ENCODE peak calls at places on chromosome 11, in five cellular contexts. H, P, O, X and Y are unnamed samples.

GRCh38 chr11:1942541-1943260 is 4.4 kb upstream of the MRPL23 start:
- DNase-seq in P (no peak), H (peak), O (peak), X (no peak), Y (no peak)

GRCh38 chr11:113316251-113316650 is 1.9 kb downstream of the TTC12 start:
- DNase-seq in O (no peak), P (peak), X (no peak), H (no peak), Y (no peak)

GRCh38 chr11:19920982-19921381 is 208.3 kb downstream of the NAV2 start:
- DNase-seq in H (no peak), P (no peak), X (no peak), O (no peak), Y (no peak)

GRCh38 chr11:126884192-126884973 is 116.2 kb downstream of the KIRREL3 start:
- DNase-seq in O (no peak), P (no peak), H (no peak), X (no peak), Y (no peak)

GRCh38 chr11:1531418-1531817 is 40.7 kb downstream of the DUSP8 start:
- DNase-seq in X (no peak), O (no peak), H (no peak), P (peak), Y (no peak)

GRCh38 chr11:58905141-58905715 is 34.1 kb upstream of the GLYATL1 start:
- DNase-seq in O (peak), P (peak), X (peak), H (no peak), Y (no peak)

GRCh38 chr11:86741489-86742435 is 58.6 kb upstream of the PRSS23 start:
- DNase-seq in X (peak), H (no peak), P (peak), O (no peak), Y (no peak)

GRCh38 chr11:69567951-69568808 is 72.8 kb upstream of the CCND1 start:
- DNase-seq in P (peak), H (no peak), X (no peak), O (no peak), Y (no peak)

GRCh38 chr11:83019888-83020579 is 51.7 kb downstream of the RAB30 start:
- DNase-seq in X (no peak), P (peak), H (no peak), O (no peak), Y (no peak)

GRCh38 chr11:110777765-110778164 is 65.5 kb upstream of the ARHGAP20 start:
- DNase-seq in O (no peak), X (peak), P (peak), H (no peak), Y (no peak)

GRCh38 chr11:22432331-22433065 is 94.3 kb downstream of the SLC17A6 start:
- DNase-seq in H (peak), P (no peak), O (no peak), X (peak), Y (no peak)

GRCh38 chr11:103529217-103529684 is 420.0 kb downstream of the DYNC2H1 start:
- DNase-seq in X (peak), P (peak), O (no peak), H (no peak), Y (no peak)

GRCh38 chr11:76850815-76851214 is 9.9 kb upstream of the ACER3 start:
- DNase-seq in O (no peak), X (peak), H (no peak), P (no peak), Y (no peak)

GRCh38 chr11:26780686-26781085 is 58.8 kb upstream of the SLC5A12 start:
- DNase-seq in X (peak), H (no peak), O (no peak), P (no peak), Y (no peak)

GRCh38 chr11:12535321-12535720 is 138.9 kb upstream of the TEAD1 start:
- DNase-seq in O (no peak), P (no peak), X (no peak), H (no peak), Y (no peak)

GRCh38 chr11:65432686-65433582 is 10.3 kb downstream of the NEAT1 start:
- DNase-seq in P (peak), X (peak), H (no peak), O (no peak), Y (no peak)

GRCh38 chr11:26063915-26064314 is 268.0 kb upstream of the ANO3 start:
- DNase-seq in H (no peak), P (no peak), O (no peak), X (no peak), Y (no peak)

GRCh38 chr11:68463714-68464113 is 3.2 kb downstream of the PPP6R3 start:
- DNase-seq in P (no peak), H (no peak), O (no peak), X (peak), Y (no peak)

GRCh38 chr11:44693654-44694119 is 33.1 kb upstream of the TSPAN18 start:
- DNase-seq in X (no peak), O (no peak), H (no peak), P (no peak), Y (no peak)

GRCh38 chr11:114317738-114318137 is 21.5 kb downstream of the NNMT start:
- DNase-seq in H (no peak), O (no peak), X (peak), P (no peak), Y (no peak)

GRCh38 chr11:89447845-89448244 is 43.3 kb downstream of the NOX4 start:
- DNase-seq in P (no peak), X (no peak), H (no peak), O (no peak), Y (no peak)

DNA sequence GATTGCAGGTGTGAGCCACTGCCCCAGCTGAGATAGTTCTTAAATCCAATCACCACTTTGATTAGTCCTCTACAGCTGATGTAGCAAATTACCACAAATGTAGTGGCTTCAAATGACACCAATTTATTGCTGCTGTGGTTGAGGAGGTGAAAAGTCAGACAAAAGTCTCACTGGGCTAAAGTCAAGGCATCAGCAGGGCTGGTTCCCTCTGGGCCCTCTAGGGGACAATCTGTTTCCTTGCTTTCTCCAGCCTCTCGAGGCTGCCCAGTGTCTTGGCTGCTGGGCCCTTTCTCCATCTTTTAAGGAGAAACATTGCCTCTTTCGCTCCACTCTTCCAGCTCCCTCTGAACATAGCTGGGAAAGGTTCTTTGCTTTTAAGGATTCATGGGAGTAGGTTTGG is 50.5 kb upstream of the SHANK2 start:
- DNase-seq in H (no peak), O (no peak), P (no peak), X (no peak), Y (no peak)
- TF ChIP-seq CTCF in H (no peak), O (no peak), P (no peak), X (peak), Y (no peak)

DNA sequence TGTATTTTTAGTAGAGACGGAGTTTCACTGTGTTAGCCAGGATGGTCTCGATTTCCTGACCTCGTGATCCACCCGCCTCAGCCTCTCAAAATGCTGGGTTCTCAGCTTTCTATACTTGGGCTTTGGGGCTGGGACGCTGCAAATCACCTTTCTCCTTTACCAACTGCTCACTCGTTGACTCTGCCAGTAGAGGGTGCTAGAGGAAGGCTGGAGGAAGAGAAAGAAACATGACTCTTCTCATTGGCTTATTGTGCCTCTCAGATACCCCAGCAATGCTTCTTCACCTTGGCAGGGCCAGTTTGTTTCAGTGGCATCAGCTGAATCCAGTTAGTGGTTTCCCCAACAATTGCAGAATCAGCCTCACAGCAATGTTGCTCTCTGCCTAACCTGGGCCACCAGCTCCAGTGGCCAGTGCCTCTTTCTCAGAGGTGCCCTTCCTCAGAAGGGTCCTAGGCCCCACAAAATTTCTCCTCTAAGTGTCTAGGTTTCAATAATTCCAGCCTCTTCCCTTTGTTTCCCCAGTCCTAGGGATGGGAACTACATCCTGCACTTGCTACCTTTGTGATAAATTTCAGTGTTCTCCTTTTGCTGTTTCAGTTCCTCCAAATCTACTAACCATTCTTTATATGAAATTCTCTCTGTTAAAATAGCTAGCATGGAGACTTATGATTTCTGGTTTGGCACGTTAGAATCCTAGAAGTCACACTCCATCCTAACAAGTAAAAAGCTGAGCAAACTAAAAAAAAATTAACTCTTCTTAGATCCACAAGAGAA is 71.5 kb upstream of the VSTM5 start:
- DNase-seq in P (peak), H (no peak), O (no peak), X (peak), Y (no peak)
- TF ChIP-seq CTCF in P (peak), H (peak), O (peak), X (peak), Y (no peak)

DNA sequence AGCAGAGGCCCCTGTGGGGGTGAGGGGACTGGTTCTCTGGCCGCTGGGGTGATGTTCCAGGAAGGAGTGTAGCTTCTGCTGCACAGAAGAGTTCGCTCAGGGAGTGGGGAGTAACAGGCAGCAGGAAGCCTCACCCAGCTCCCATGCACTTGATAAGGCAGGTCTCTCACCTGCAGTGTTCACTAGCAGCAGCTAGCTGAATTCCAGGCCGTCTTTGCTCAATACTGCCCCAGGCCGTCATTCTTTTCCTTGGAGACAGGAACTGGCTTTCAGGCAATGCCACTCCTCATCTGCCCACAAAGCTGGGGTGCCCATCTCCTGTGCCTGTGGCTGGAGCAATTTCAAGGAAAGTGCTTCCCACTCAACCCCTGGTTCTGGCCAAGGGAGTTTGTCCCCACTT is 66.1 kb downstream of the ARHGAP42 start:
- DNase-seq in X (no peak), O (no peak), H (no peak), P (peak), Y (no peak)
- TF ChIP-seq CTCF in X (no peak), O (no peak), H (no peak), P (no peak), Y (no peak)

DNA sequence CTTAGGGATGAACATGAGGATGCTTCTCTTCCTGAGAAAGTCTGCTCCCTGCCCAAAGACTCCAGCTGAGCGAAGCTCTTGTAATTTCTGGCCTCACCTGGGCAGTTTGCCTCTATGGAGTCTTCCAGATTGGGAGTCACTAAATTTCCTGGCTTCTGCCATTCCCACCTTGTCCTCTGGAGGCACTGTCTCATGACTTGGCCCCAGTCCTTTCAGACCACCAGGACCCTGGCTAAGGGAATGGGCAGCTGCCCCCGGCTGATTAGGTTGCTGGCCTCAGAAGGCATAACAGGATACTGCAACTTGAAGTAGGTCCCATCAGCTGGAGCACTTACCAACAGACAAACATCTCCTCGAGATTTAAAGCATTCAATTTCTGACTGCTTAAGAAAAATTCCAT is 128.1 kb upstream of the SPON1 start:
- DNase-seq in O (no peak), X (no peak), H (no peak), P (no peak), Y (no peak)
- TF ChIP-seq CTCF in O (peak), X (peak), H (no peak), P (peak), Y (no peak)

GRCh38 chr11:119389611-119390254 is 8.2 kb upstream of the USP2 start:
- DNase-seq in H (no peak), X (peak), O (no peak), P (no peak), Y (no peak)
- TF ChIP-seq CTCF in H (no peak), X (peak), O (peak), P (peak), Y (no peak)

DNA sequence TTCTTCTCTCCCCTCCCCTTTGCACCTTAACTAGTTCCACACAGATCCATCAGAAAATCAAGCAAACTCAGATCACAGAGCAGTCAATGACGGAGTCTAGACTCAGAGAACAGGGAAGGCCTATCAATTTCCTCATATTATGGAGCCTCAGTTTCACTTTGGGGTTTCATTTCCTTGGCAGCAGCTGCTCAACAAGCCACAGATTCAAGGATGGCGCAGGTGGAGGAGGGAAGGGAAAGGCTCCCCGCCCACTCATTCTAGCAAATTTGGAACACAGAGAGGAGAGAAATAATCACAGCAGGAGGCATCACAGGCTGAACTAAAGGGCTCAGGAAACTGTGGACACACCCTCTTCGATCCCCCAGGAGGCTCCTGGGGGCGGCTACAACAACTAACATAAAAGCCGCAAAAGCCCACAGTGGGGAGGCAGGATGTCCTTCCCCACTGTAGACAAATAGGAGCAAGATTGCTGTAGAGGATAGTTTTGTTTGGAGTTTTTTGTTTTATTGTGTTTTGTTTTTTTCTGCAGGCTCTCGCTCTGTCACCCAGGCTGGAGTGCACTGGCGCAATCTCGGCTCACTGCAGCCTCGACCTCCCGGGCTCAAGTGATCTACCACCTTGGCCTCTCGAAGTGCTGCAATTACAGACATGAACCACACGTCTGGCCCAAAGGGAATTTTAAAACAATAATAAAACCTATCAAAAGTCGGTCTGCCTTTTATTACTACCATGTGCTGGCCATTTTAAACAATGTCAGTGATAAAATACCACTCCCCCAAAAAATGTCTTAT is 3.4 kb downstream of the PLAAT3 start:
- DNase-seq in X (peak), H (no peak), P (peak), O (no peak), Y (no peak)
- TF ChIP-seq CTCF in X (peak), H (no peak), P (no peak), O (no peak), Y (no peak)

GRCh38 chr11:119262668-119263351 is 54.1 kb downstream of the MCAM start:
- DNase-seq in P (peak), X (peak), H (no peak), O (no peak), Y (no peak)
- TF ChIP-seq CTCF in P (peak), X (peak), H (no peak), O (no peak), Y (no peak)

DNA sequence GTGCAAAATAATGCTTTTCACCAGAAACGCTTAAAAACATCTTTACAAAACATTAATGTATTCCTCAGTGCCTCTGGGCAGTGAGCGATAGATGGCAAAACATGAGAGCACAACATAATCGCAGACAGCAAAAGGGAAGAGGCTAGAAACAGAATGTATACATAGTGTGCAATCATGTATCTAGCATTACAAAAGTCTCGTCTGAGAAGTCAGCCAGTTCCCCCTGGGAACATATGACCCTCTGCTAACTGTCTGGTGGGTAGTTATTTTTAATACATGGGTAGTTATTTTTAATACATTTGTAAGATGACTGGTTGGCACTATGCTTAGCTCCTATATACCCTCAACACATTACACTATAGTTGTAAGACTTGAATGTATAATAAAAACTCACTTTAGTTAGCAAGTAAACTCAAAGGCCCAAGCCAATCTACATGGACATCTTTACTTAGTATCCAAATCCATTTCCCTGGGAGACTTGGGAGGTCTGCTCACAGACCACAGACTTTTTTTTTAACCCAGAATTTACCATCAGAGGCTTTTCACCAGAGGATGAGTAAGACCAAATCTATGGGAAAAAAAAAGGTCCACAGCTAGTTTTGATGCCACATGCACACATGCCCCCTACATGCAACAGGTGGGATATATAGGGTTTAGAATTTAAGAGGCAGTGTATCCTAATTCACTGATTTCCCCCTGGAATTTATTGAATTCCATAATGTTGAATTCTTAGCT is 71.7 kb downstream of the AMBRA1 start:
- DNase-seq in P (no peak), O (no peak), H (no peak), X (peak), Y (no peak)
- TF ChIP-seq CTCF in P (peak), O (no peak), H (no peak), X (peak), Y (no peak)